ENCODE peak calls at places on chromosomes 11 and 22, in five cellular contexts. One of them, this sample, is unnamed.

GRCh38 chr11:71539017-71539416 is 1.2 kb downstream of the KRTAP5-8 start:
- DNase-seq in H9: no peak
- DNase-seq in GM12864: no peak
- DNase-seq in endothelial cell: no peak
- DNase-seq in sigmoid colon: no peak
- DNase-seq in this sample: no peak

GRCh38 chr11:11513438-11513837 is 108.4 kb downstream of the GALNT18 start:
- DNase-seq in H9: no peak
- DNase-seq in GM12864: no peak
- DNase-seq in endothelial cell: no peak
- DNase-seq in sigmoid colon: no peak
- DNase-seq in this sample: no peak

GRCh38 chr11:120527111-120527748 is 15.7 kb downstream of the GRIK4 start:
- DNase-seq in H9: peak
- DNase-seq in GM12864: no peak
- DNase-seq in endothelial cell: no peak
- DNase-seq in sigmoid colon: no peak
- DNase-seq in this sample: no peak

GRCh38 chr11:46711288-46711687 is 7.7 kb upstream of the F2 start:
- DNase-seq in H9: no peak
- DNase-seq in GM12864: no peak
- DNase-seq in endothelial cell: no peak
- DNase-seq in sigmoid colon: no peak
- DNase-seq in this sample: no peak

GRCh38 chr11:72280726-72281315 is 36.8 kb upstream of the PHOX2A start:
- DNase-seq in H9: no peak
- DNase-seq in GM12864: no peak
- DNase-seq in endothelial cell: no peak
- DNase-seq in sigmoid colon: no peak
- DNase-seq in this sample: no peak

GRCh38 chr11:65425971-65426838 is 3.6 kb downstream of the NEAT1 start:
- DNase-seq in H9: no peak
- DNase-seq in GM12864: peak
- DNase-seq in endothelial cell: no peak
- DNase-seq in sigmoid colon: peak
- DNase-seq in this sample: no peak

GRCh38 chr22:29359469-29359868 is 28.9 kb downstream of the AP1B1 start:
- DNase-seq in H9: peak
- DNase-seq in GM12864: no peak
- DNase-seq in endothelial cell: peak
- DNase-seq in sigmoid colon: peak
- DNase-seq in this sample: peak

GRCh38 chr11:115613986-115614625 is 109.9 kb upstream of the CADM1 start:
- DNase-seq in H9: no peak
- DNase-seq in GM12864: no peak
- DNase-seq in endothelial cell: no peak
- DNase-seq in sigmoid colon: no peak
- DNase-seq in this sample: no peak

GRCh38 chr11:96329855-96330510 is 13.0 kb downstream of the MAML2 start:
- DNase-seq in H9: no peak
- DNase-seq in GM12864: no peak
- DNase-seq in endothelial cell: no peak
- DNase-seq in sigmoid colon: no peak
- DNase-seq in this sample: no peak

DNA sequence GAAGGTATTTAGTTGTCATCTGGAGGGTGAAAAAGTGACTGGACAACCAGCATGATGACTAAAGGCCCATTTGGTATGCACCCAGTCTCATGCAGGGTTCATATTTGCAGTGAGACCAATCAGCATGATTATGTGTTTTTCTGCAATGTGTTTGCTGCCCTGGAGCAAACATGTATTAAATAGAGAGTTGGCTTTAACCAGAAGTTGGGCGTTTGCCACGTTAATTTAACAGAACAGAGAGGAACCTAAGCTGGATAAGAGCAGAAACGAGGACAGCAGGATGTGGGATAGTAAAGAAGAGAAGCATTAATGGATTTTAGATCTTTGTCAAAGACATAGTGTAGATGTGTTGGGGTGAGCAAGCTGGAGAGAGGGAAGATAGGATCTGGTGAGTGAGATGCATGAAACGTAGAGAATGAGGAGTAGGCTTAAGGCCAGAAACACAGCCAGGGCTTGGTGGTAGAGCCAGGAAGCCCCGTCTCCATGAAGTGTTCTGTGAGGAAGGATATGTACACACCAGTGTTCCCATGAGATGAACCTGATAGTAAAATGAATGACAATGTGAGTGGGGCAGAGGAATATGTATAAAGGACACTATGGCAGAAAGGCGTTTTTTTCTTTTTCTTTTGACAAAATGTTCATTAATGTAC is 164.0 kb upstream of the PDGFD start:
- DNase-seq in H9: no peak
- DNase-seq in GM12864: no peak
- DNase-seq in endothelial cell: no peak
- DNase-seq in sigmoid colon: no peak
- DNase-seq in this sample: no peak
- TF ChIP-seq CTCF in H9: no peak
- TF ChIP-seq CTCF in GM12864: no peak
- TF ChIP-seq CTCF in endothelial cell: no peak
- TF ChIP-seq CTCF in sigmoid colon: no peak
- TF ChIP-seq CTCF in this sample: no peak

DNA sequence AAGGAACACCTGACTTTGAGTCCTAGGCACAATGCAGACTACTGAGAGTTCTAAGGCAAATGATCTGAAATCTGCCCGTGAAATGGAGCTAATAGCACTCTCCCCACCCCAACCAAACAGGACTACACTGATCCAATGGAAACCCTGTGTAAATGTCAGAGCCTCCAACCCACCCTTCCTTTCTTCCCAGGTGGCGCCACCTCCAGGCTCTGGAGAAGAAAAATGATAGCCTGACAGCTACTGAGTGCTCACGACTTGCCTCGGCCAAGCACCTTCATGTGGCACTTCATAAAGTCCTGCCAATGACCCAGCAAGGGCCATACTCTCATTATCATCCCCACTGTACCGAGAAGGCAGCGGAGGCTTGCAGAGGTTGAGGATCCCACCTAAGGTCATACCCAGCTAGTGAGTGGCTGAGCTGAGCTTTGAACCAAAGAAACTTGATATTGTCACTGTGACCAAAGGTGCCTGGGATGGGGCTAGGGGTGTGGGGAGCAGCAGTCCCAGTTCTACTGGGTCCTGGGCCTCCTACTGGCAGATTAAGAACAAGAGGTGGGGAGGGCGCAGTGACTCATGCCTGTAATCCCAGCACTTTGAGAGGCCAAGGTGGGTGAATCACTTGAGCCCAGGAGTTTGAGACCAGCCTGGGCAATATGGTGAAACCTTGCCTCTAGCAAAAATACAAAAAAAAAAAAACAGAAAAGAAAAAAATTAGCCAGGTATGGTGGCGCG is 20.5 kb downstream of the TST start:
- DNase-seq in H9: peak
- DNase-seq in GM12864: no peak
- DNase-seq in endothelial cell: no peak
- DNase-seq in sigmoid colon: no peak
- DNase-seq in this sample: no peak
- TF ChIP-seq CTCF in H9: peak
- TF ChIP-seq CTCF in GM12864: peak
- TF ChIP-seq CTCF in endothelial cell: no peak
- TF ChIP-seq CTCF in sigmoid colon: no peak
- TF ChIP-seq CTCF in this sample: peak

GRCh38 chr11:57491371-57492061 is 24.0 kb downstream of the SLC43A1 start:
- DNase-seq in H9: peak
- DNase-seq in GM12864: no peak
- DNase-seq in endothelial cell: peak
- DNase-seq in sigmoid colon: no peak
- DNase-seq in this sample: no peak

GRCh38 chr11:57490456-57491248 is 24.9 kb downstream of the SLC43A1 start:
- DNase-seq in H9: no peak
- DNase-seq in GM12864: no peak
- DNase-seq in endothelial cell: no peak
- DNase-seq in sigmoid colon: no peak
- DNase-seq in this sample: no peak

GRCh38 chr11:57497303-57498247 is 17.9 kb downstream of the SLC43A1 start:
- DNase-seq in H9: no peak
- DNase-seq in GM12864: no peak
- DNase-seq in endothelial cell: no peak
- DNase-seq in sigmoid colon: no peak
- DNase-seq in this sample: no peak

GRCh38 chr11:57496109-57496820 is 19.2 kb downstream of the SLC43A1 start:
- DNase-seq in H9: no peak
- DNase-seq in GM12864: no peak
- DNase-seq in endothelial cell: no peak
- DNase-seq in sigmoid colon: no peak
- DNase-seq in this sample: no peak

DNA sequence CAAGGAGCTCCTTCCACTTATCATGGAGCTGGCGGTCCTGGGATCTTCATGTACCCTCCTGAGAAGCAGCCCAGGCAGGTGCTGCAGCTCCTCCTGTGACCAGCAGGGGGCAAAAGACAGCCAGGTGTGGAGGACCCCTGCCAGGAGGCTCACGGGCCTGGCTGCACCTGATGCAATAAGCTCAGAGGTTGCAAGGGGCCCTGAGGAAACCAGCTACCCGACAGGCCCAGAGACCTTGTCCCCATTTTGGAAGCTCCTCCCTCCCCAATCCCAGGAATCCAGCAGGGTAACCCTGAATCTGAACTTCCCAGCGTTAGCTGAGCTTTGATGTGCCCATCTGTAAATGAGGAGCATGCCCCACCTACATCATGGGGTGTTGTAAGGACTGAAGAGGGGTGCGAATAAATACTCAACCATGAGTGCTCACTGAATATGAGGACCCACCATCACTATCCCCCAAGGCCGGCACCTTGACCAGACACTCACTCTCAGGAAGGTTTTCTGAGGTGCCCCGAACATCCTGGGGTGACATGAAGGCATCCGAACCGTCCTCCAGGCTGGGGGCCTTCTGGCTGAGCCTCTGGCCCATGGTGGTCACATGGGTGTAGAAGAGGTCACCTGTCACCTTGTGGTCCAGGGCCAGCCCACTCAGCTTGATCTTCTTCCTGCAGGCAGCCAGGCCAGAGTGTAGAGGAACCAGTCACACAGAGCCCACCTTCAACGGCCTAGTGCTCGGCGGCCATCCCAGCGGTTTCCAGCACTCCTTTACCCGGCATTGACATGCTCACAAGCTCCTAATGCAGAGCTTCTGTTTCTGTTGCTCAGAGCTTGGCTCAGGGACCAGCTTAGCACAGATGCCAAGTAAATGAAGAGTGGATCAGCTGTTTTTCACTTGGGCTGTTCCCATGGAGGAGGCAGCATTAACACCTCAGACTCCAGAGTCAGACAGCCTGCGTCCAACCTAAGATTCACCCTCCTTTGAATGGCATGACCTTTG is 21.7 kb downstream of the SLC43A1 start:
- DNase-seq in H9: peak
- DNase-seq in GM12864: no peak
- DNase-seq in endothelial cell: peak
- DNase-seq in sigmoid colon: peak
- DNase-seq in this sample: peak
- TF ChIP-seq CTCF in H9: peak
- TF ChIP-seq CTCF in GM12864: peak
- TF ChIP-seq CTCF in endothelial cell: peak
- TF ChIP-seq CTCF in sigmoid colon: peak
- TF ChIP-seq CTCF in this sample: peak

GRCh38 chr11:60701509-60701818 is 2.1 kb downstream of the MS4A8 start:
- DNase-seq in H9: no peak
- DNase-seq in GM12864: no peak
- DNase-seq in endothelial cell: no peak
- DNase-seq in sigmoid colon: no peak
- DNase-seq in this sample: no peak
- TF ChIP-seq CTCF in H9: peak
- TF ChIP-seq CTCF in GM12864: no peak
- TF ChIP-seq CTCF in endothelial cell: peak
- TF ChIP-seq CTCF in sigmoid colon: no peak
- TF ChIP-seq CTCF in this sample: no peak

GRCh38 chr11:61297741-61298140 is 2.6 kb upstream of the VWCE start:
- DNase-seq in H9: no peak
- DNase-seq in GM12864: no peak
- DNase-seq in endothelial cell: no peak
- DNase-seq in sigmoid colon: peak
- DNase-seq in this sample: no peak

GRCh38 chr11:61295596-61295926 is 445 bp upstream of the VWCE start:
- DNase-seq in H9: no peak
- DNase-seq in GM12864: no peak
- DNase-seq in endothelial cell: no peak
- DNase-seq in sigmoid colon: no peak
- DNase-seq in this sample: no peak

GRCh38 chr11:61293869-61294716 is 1.0 kb downstream of the VWCE start:
- DNase-seq in H9: peak
- DNase-seq in GM12864: no peak
- DNase-seq in endothelial cell: peak
- DNase-seq in sigmoid colon: peak
- DNase-seq in this sample: peak

GRCh38 chr11:61297341-61297740 is 2.2 kb upstream of the VWCE start:
- DNase-seq in H9: no peak
- DNase-seq in GM12864: no peak
- DNase-seq in endothelial cell: no peak
- DNase-seq in sigmoid colon: no peak
- DNase-seq in this sample: no peak

DNA sequence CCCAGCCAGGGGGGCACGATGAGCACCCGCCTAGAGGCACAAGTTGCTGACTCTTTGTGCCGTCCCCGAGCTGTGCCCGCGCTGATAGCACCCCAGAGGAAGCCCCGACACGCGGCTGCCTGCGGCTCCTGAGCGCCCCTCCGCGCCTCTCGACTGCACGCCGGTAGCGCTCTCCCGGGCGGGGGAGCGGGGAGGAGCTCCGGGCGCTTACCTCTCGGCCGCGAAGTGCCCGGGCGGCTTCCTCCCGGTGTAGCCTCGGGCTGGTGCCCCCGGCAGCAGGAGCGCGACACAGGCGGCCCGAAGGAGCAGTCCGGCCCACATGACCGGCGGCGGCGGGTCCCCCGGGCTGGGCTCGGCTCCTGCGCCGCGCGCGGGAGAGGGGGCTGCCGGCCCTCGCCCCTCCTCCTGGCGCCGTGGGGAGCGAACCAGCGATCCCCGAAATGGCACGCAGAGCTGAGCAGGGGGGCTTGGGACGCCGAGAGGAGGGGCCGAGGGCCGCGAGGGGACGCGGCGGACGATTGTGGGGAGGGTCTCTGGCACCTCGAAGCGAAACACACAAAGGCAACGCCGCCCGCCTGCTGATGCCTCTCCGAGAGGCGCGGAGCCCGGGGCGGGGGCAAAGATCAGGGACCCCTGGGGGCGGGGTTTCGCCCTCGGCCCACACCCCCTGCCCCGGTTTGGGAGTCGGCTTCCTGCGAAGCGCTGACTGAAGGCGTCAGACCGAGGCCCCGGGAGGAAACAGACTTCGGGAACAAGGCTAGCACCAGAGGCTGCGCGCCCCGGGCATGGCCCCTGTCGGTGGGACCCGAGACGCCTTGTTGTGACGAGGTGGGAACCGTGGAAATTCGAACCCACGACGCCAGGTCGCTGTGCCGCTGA is at the start of gene VWCE:
- DNase-seq in H9: peak
- DNase-seq in GM12864: no peak
- DNase-seq in endothelial cell: peak
- DNase-seq in sigmoid colon: peak
- DNase-seq in this sample: peak
- TF ChIP-seq CTCF in H9: no peak
- TF ChIP-seq CTCF in GM12864: peak
- TF ChIP-seq CTCF in endothelial cell: no peak
- TF ChIP-seq CTCF in sigmoid colon: no peak
- TF ChIP-seq CTCF in this sample: peak

GRCh38 chr11:81569999-81570398 is 1163.7 kb downstream of the FAM181B start:
- DNase-seq in H9: no peak
- DNase-seq in GM12864: no peak
- DNase-seq in endothelial cell: no peak
- DNase-seq in sigmoid colon: no peak
- DNase-seq in this sample: no peak
- TF ChIP-seq CTCF in H9: no peak
- TF ChIP-seq CTCF in GM12864: no peak
- TF ChIP-seq CTCF in endothelial cell: no peak
- TF ChIP-seq CTCF in sigmoid colon: no peak
- TF ChIP-seq CTCF in this sample: no peak